ENCODE peak calls at places on chromosomes 1 and 21, in eight cellular contexts. One of them, this sample, is unnamed.

GRCh38 chr1:202349263-202349928 is 897 bp downstream of the PPP1R12B start:
- DNase-seq in endothelial cell: no peak
- DNase-seq in iris pigment epithelial cell: peak; percentile 72
- DNase-seq in neuronal stem cell: no peak
- DNase-seq in stimulated activated CD8-positive, alpha-beta memory T cell treated with anti-CD3 and anti-CD28 coated beads, Interleukin-4, amount 100 ng/mL, for 1 hour: no peak
- DNase-seq in HCEC 1CT: peak; percentile 47
- DNase-seq in C1 segment of cervical spinal cord: no peak
- DNase-seq in SK-MEL-5: peak; percentile 37
- DNase-seq in this sample: no peak

GRCh38 chr21:34668803-34669148 is at the start of gene CLIC6:
- DNase-seq in C1 segment of cervical spinal cord: no peak
- DNase-seq in endothelial cell: peak; percentile 33
- DNase-seq in neuronal stem cell: peak; percentile 21
- DNase-seq in HCEC 1CT: no peak
- DNase-seq in iris pigment epithelial cell: no peak
- DNase-seq in SK-MEL-5: no peak
- DNase-seq in stimulated activated CD8-positive, alpha-beta memory T cell treated with anti-CD3 and anti-CD28 coated beads, Interleukin-4, amount 100 ng/mL, for 1 hour: no peak
- DNase-seq in this sample: peak; percentile 86

GRCh38 chr1:223726380-223727001 is 14.2 kb downstream of the CAPN2 start:
- DNase-seq in SK-MEL-5: peak; percentile 45
- DNase-seq in HCEC 1CT: peak; percentile 93
- DNase-seq in neuronal stem cell: no peak
- DNase-seq in C1 segment of cervical spinal cord: no peak
- DNase-seq in iris pigment epithelial cell: peak; percentile 95
- DNase-seq in endothelial cell: no peak
- DNase-seq in stimulated activated CD8-positive, alpha-beta memory T cell treated with anti-CD3 and anti-CD28 coated beads, Interleukin-4, amount 100 ng/mL, for 1 hour: peak; percentile 81
- DNase-seq in this sample: peak; percentile 61

GRCh38 chr1:201718346-201719202 is 110.4 kb upstream of the IPO9 start:
- DNase-seq in C1 segment of cervical spinal cord: no peak
- DNase-seq in neuronal stem cell: no peak
- DNase-seq in stimulated activated CD8-positive, alpha-beta memory T cell treated with anti-CD3 and anti-CD28 coated beads, Interleukin-4, amount 100 ng/mL, for 1 hour: no peak
- DNase-seq in HCEC 1CT: no peak
- DNase-seq in SK-MEL-5: no peak
- DNase-seq in iris pigment epithelial cell: no peak
- DNase-seq in endothelial cell: no peak
- DNase-seq in this sample: no peak

GRCh38 chr1:211095381-211095780 is 38.6 kb downstream of the KCNH1 start:
- DNase-seq in iris pigment epithelial cell: no peak
- DNase-seq in C1 segment of cervical spinal cord: no peak
- DNase-seq in endothelial cell: no peak
- DNase-seq in neuronal stem cell: no peak
- DNase-seq in stimulated activated CD8-positive, alpha-beta memory T cell treated with anti-CD3 and anti-CD28 coated beads, Interleukin-4, amount 100 ng/mL, for 1 hour: no peak
- DNase-seq in HCEC 1CT: no peak
- DNase-seq in SK-MEL-5: no peak
- DNase-seq in this sample: no peak

GRCh38 chr1:10399487-10399917 is 638 bp downstream of the PGD start:
- DNase-seq in stimulated activated CD8-positive, alpha-beta memory T cell treated with anti-CD3 and anti-CD28 coated beads, Interleukin-4, amount 100 ng/mL, for 1 hour: no peak
- DNase-seq in endothelial cell: no peak
- DNase-seq in C1 segment of cervical spinal cord: no peak
- DNase-seq in SK-MEL-5: peak; percentile 10
- DNase-seq in neuronal stem cell: no peak
- DNase-seq in iris pigment epithelial cell: peak; percentile 62
- DNase-seq in HCEC 1CT: peak; percentile 27
- DNase-seq in this sample: no peak

GRCh38 chr1:185934476-185935189 is 200.4 kb downstream of the HMCN1 start:
- DNase-seq in SK-MEL-5: no peak
- DNase-seq in stimulated activated CD8-positive, alpha-beta memory T cell treated with anti-CD3 and anti-CD28 coated beads, Interleukin-4, amount 100 ng/mL, for 1 hour: no peak
- DNase-seq in endothelial cell: no peak
- DNase-seq in iris pigment epithelial cell: peak; percentile 69
- DNase-seq in C1 segment of cervical spinal cord: no peak
- DNase-seq in neuronal stem cell: no peak
- DNase-seq in HCEC 1CT: no peak
- DNase-seq in this sample: no peak

GRCh38 chr1:181134543-181135461 is 46.3 kb downstream of the IER5 start:
- DNase-seq in neuronal stem cell: no peak
- DNase-seq in endothelial cell: no peak
- DNase-seq in SK-MEL-5: peak; percentile 46
- DNase-seq in iris pigment epithelial cell: peak; percentile 83
- DNase-seq in C1 segment of cervical spinal cord: no peak
- DNase-seq in stimulated activated CD8-positive, alpha-beta memory T cell treated with anti-CD3 and anti-CD28 coated beads, Interleukin-4, amount 100 ng/mL, for 1 hour: no peak
- DNase-seq in HCEC 1CT: no peak
- DNase-seq in this sample: peak; percentile 67

GRCh38 chr1:103056423-103056822 is 51.9 kb downstream of the COL11A1 start:
- DNase-seq in stimulated activated CD8-positive, alpha-beta memory T cell treated with anti-CD3 and anti-CD28 coated beads, Interleukin-4, amount 100 ng/mL, for 1 hour: no peak
- DNase-seq in HCEC 1CT: no peak
- DNase-seq in iris pigment epithelial cell: peak; percentile 93
- DNase-seq in SK-MEL-5: no peak
- DNase-seq in endothelial cell: no peak
- DNase-seq in neuronal stem cell: no peak
- DNase-seq in C1 segment of cervical spinal cord: no peak
- DNase-seq in this sample: no peak

GRCh38 chr1:162391790-162392563 is 10.4 kb downstream of the C1orf226 start:
- DNase-seq in stimulated activated CD8-positive, alpha-beta memory T cell treated with anti-CD3 and anti-CD28 coated beads, Interleukin-4, amount 100 ng/mL, for 1 hour: no peak
- DNase-seq in neuronal stem cell: peak; percentile 44
- DNase-seq in HCEC 1CT: peak; percentile 53
- DNase-seq in iris pigment epithelial cell: peak; percentile 62
- DNase-seq in C1 segment of cervical spinal cord: no peak
- DNase-seq in endothelial cell: no peak
- DNase-seq in SK-MEL-5: peak; percentile 61
- DNase-seq in this sample: no peak

GRCh38 chr1:88731475-88731874 is 47.4 kb downstream of the PKN2 start:
- DNase-seq in stimulated activated CD8-positive, alpha-beta memory T cell treated with anti-CD3 and anti-CD28 coated beads, Interleukin-4, amount 100 ng/mL, for 1 hour: no peak
- DNase-seq in endothelial cell: no peak
- DNase-seq in iris pigment epithelial cell: peak; percentile 96
- DNase-seq in C1 segment of cervical spinal cord: no peak
- DNase-seq in SK-MEL-5: peak; percentile 36
- DNase-seq in HCEC 1CT: peak; percentile 94
- DNase-seq in neuronal stem cell: no peak
- DNase-seq in this sample: no peak

GRCh38 chr1:38840281-38840680 is 19.3 kb downstream of the RRAGC start:
- DNase-seq in SK-MEL-5: no peak
- DNase-seq in C1 segment of cervical spinal cord: no peak
- DNase-seq in HCEC 1CT: no peak
- DNase-seq in endothelial cell: no peak
- DNase-seq in iris pigment epithelial cell: no peak
- DNase-seq in stimulated activated CD8-positive, alpha-beta memory T cell treated with anti-CD3 and anti-CD28 coated beads, Interleukin-4, amount 100 ng/mL, for 1 hour: no peak
- DNase-seq in neuronal stem cell: no peak
- DNase-seq in this sample: no peak

GRCh38 chr1:235651170-235651806 is 1.7 kb upstream of the GNG4 start:
- DNase-seq in endothelial cell: no peak
- DNase-seq in C1 segment of cervical spinal cord: no peak
- DNase-seq in stimulated activated CD8-positive, alpha-beta memory T cell treated with anti-CD3 and anti-CD28 coated beads, Interleukin-4, amount 100 ng/mL, for 1 hour: no peak
- DNase-seq in iris pigment epithelial cell: no peak
- DNase-seq in neuronal stem cell: no peak
- DNase-seq in HCEC 1CT: no peak
- DNase-seq in SK-MEL-5: no peak
- DNase-seq in this sample: no peak

GRCh38 chr1:2350911-2351655 is 40.3 kb downstream of the MORN1 start:
- DNase-seq in stimulated activated CD8-positive, alpha-beta memory T cell treated with anti-CD3 and anti-CD28 coated beads, Interleukin-4, amount 100 ng/mL, for 1 hour: no peak
- DNase-seq in C1 segment of cervical spinal cord: no peak
- DNase-seq in endothelial cell: no peak
- DNase-seq in HCEC 1CT: no peak
- DNase-seq in iris pigment epithelial cell: no peak
- DNase-seq in SK-MEL-5: no peak
- DNase-seq in neuronal stem cell: no peak
- DNase-seq in this sample: no peak

GRCh38 chr1:57770236-57770635 is 346.4 kb upstream of the DAB1 start:
- DNase-seq in SK-MEL-5: no peak
- DNase-seq in endothelial cell: no peak
- DNase-seq in HCEC 1CT: no peak
- DNase-seq in C1 segment of cervical spinal cord: no peak
- DNase-seq in iris pigment epithelial cell: no peak
- DNase-seq in neuronal stem cell: no peak
- DNase-seq in stimulated activated CD8-positive, alpha-beta memory T cell treated with anti-CD3 and anti-CD28 coated beads, Interleukin-4, amount 100 ng/mL, for 1 hour: no peak
- DNase-seq in this sample: no peak

GRCh38 chr1:197521118-197521739 is 253.2 kb downstream of the CRB1 start:
- DNase-seq in stimulated activated CD8-positive, alpha-beta memory T cell treated with anti-CD3 and anti-CD28 coated beads, Interleukin-4, amount 100 ng/mL, for 1 hour: no peak
- DNase-seq in SK-MEL-5: peak; percentile 62
- DNase-seq in endothelial cell: peak; percentile 51
- DNase-seq in iris pigment epithelial cell: peak; percentile 39
- DNase-seq in HCEC 1CT: peak; percentile 30
- DNase-seq in neuronal stem cell: peak; percentile 36
- DNase-seq in C1 segment of cervical spinal cord: no peak
- DNase-seq in this sample: no peak

GRCh38 chr1:27522148-27522859 is 32.3 kb upstream of the WASF2 start:
- DNase-seq in HCEC 1CT: no peak
- DNase-seq in iris pigment epithelial cell: no peak
- DNase-seq in neuronal stem cell: no peak
- DNase-seq in stimulated activated CD8-positive, alpha-beta memory T cell treated with anti-CD3 and anti-CD28 coated beads, Interleukin-4, amount 100 ng/mL, for 1 hour: no peak
- DNase-seq in C1 segment of cervical spinal cord: no peak
- DNase-seq in SK-MEL-5: no peak
- DNase-seq in endothelial cell: no peak
- DNase-seq in this sample: peak; percentile 74

GRCh38 chr21:17454315-17455027 is 58.4 kb upstream of the CXADR start:
- DNase-seq in HCEC 1CT: peak; percentile 63
- DNase-seq in endothelial cell: peak; percentile 78
- DNase-seq in iris pigment epithelial cell: peak; percentile 90
- DNase-seq in SK-MEL-5: peak; percentile 94
- DNase-seq in C1 segment of cervical spinal cord: no peak
- DNase-seq in stimulated activated CD8-positive, alpha-beta memory T cell treated with anti-CD3 and anti-CD28 coated beads, Interleukin-4, amount 100 ng/mL, for 1 hour: no peak
- DNase-seq in neuronal stem cell: peak; percentile 90
- DNase-seq in this sample: no peak

GRCh38 chr21:35226960-35227741 is 178.0 kb upstream of the RUNX1 start:
- DNase-seq in iris pigment epithelial cell: no peak
- DNase-seq in SK-MEL-5: no peak
- DNase-seq in HCEC 1CT: no peak
- DNase-seq in endothelial cell: no peak
- DNase-seq in C1 segment of cervical spinal cord: no peak
- DNase-seq in stimulated activated CD8-positive, alpha-beta memory T cell treated with anti-CD3 and anti-CD28 coated beads, Interleukin-4, amount 100 ng/mL, for 1 hour: no peak
- DNase-seq in neuronal stem cell: no peak
- DNase-seq in this sample: no peak

GRCh38 chr1:178494569-178494971 is 2.2 kb downstream of the CLEC20A start:
- DNase-seq in iris pigment epithelial cell: no peak
- DNase-seq in SK-MEL-5: no peak
- DNase-seq in HCEC 1CT: no peak
- DNase-seq in stimulated activated CD8-positive, alpha-beta memory T cell treated with anti-CD3 and anti-CD28 coated beads, Interleukin-4, amount 100 ng/mL, for 1 hour: no peak
- DNase-seq in neuronal stem cell: no peak
- DNase-seq in endothelial cell: no peak
- DNase-seq in C1 segment of cervical spinal cord: no peak
- DNase-seq in this sample: no peak

GRCh38 chr1:88608139-88608943 is 75.7 kb upstream of the PKN2 start:
- DNase-seq in C1 segment of cervical spinal cord: no peak
- DNase-seq in endothelial cell: peak; percentile 18
- DNase-seq in neuronal stem cell: peak; percentile 5
- DNase-seq in HCEC 1CT: peak; percentile 54
- DNase-seq in SK-MEL-5: peak; percentile 62
- DNase-seq in iris pigment epithelial cell: peak; percentile 38
- DNase-seq in stimulated activated CD8-positive, alpha-beta memory T cell treated with anti-CD3 and anti-CD28 coated beads, Interleukin-4, amount 100 ng/mL, for 1 hour: no peak
- DNase-seq in this sample: no peak

GRCh38 chr1:18800258-18800657 is 59.2 kb downstream of the TAS1R2 start:
- DNase-seq in HCEC 1CT: no peak
- DNase-seq in endothelial cell: no peak
- DNase-seq in stimulated activated CD8-positive, alpha-beta memory T cell treated with anti-CD3 and anti-CD28 coated beads, Interleukin-4, amount 100 ng/mL, for 1 hour: no peak
- DNase-seq in C1 segment of cervical spinal cord: no peak
- DNase-seq in iris pigment epithelial cell: no peak
- DNase-seq in neuronal stem cell: no peak
- DNase-seq in SK-MEL-5: no peak
- DNase-seq in this sample: no peak

GRCh38 chr21:28215214-28215954 is 777.3 kb downstream of the LTN1 start:
- DNase-seq in SK-MEL-5: no peak
- DNase-seq in endothelial cell: no peak
- DNase-seq in HCEC 1CT: peak; percentile 49
- DNase-seq in neuronal stem cell: no peak
- DNase-seq in C1 segment of cervical spinal cord: no peak
- DNase-seq in stimulated activated CD8-positive, alpha-beta memory T cell treated with anti-CD3 and anti-CD28 coated beads, Interleukin-4, amount 100 ng/mL, for 1 hour: no peak
- DNase-seq in iris pigment epithelial cell: peak; percentile 83
- DNase-seq in this sample: no peak

GRCh38 chr1:8765253-8765652 is 52.2 kb downstream of the RERE start:
- DNase-seq in stimulated activated CD8-positive, alpha-beta memory T cell treated with anti-CD3 and anti-CD28 coated beads, Interleukin-4, amount 100 ng/mL, for 1 hour: no peak
- DNase-seq in iris pigment epithelial cell: no peak
- DNase-seq in SK-MEL-5: no peak
- DNase-seq in endothelial cell: no peak
- DNase-seq in C1 segment of cervical spinal cord: no peak
- DNase-seq in neuronal stem cell: no peak
- DNase-seq in HCEC 1CT: no peak
- DNase-seq in this sample: no peak

GRCh38 chr1:13808729-13809131 is 108.7 kb downstream of the PRDM2 start:
- DNase-seq in SK-MEL-5: no peak
- DNase-seq in stimulated activated CD8-positive, alpha-beta memory T cell treated with anti-CD3 and anti-CD28 coated beads, Interleukin-4, amount 100 ng/mL, for 1 hour: no peak
- DNase-seq in C1 segment of cervical spinal cord: no peak
- DNase-seq in HCEC 1CT: peak; percentile 17
- DNase-seq in neuronal stem cell: no peak
- DNase-seq in endothelial cell: no peak
- DNase-seq in iris pigment epithelial cell: peak; percentile 58
- DNase-seq in this sample: no peak

GRCh38 chr21:32414579-32415358 is 2.3 kb downstream of the EVA1C start:
- DNase-seq in HCEC 1CT: peak; percentile 31
- DNase-seq in SK-MEL-5: peak; percentile 49
- DNase-seq in endothelial cell: no peak
- DNase-seq in neuronal stem cell: no peak
- DNase-seq in stimulated activated CD8-positive, alpha-beta memory T cell treated with anti-CD3 and anti-CD28 coated beads, Interleukin-4, amount 100 ng/mL, for 1 hour: no peak
- DNase-seq in C1 segment of cervical spinal cord: no peak
- DNase-seq in iris pigment epithelial cell: peak; percentile 62
- DNase-seq in this sample: no peak

GRCh38 chr1:181133969-181134418 is 45.5 kb downstream of the IER5 start:
- DNase-seq in SK-MEL-5: no peak
- DNase-seq in neuronal stem cell: no peak
- DNase-seq in stimulated activated CD8-positive, alpha-beta memory T cell treated with anti-CD3 and anti-CD28 coated beads, Interleukin-4, amount 100 ng/mL, for 1 hour: no peak
- DNase-seq in C1 segment of cervical spinal cord: no peak
- DNase-seq in HCEC 1CT: no peak
- DNase-seq in endothelial cell: no peak
- DNase-seq in iris pigment epithelial cell: no peak
- DNase-seq in this sample: no peak